ENCODE peak calls at places on chromosomes 4 and X, in ten cellular contexts. M is GM06990, D is kidney epithelial cell, P is cardiac muscle cell, J is lower lobe of right lung, Y is breast epithelium, I is astrocyte, K is heart right ventricle, L is osteoblast, X is A673. A is an unnamed sample.

GRCh38 chr4:174241162-174241561 is 42.3 kb downstream of the FBXO8 start:
- DNase-seq in K (no peak), X (no peak), P (no peak), L (no peak), D (no peak), M (no peak), Y (no peak), I (no peak), J (no peak), A (no peak)

GRCh38 chrX:77347572-77347971 is 99.6 kb upstream of the FGF16 start:
- DNase-seq in L (no peak), D (no peak), X (no peak), K (no peak), M (no peak), J (no peak), Y (no peak), I (peak; percentile 5), P (no peak), A (no peak)

GRCh38 chrX:154827624-154828408 is 6.6 kb downstream of the SMIM9 start:
- DNase-seq in X (no peak), P (no peak), M (no peak), I (no peak), D (no peak), K (no peak), J (no peak), Y (no peak), L (no peak), A (no peak)

GRCh38 chr4:91258326-91258725 is 1045.4 kb upstream of the GRID2 start:
- DNase-seq in Y (no peak), P (no peak), D (no peak), L (peak; percentile 5), K (no peak), J (no peak), I (no peak), M (no peak), X (no peak), A (no peak)

GRCh38 chr4:25723409-25723808 is 67.8 kb downstream of the SLC34A2 start:
- DNase-seq in X (no peak), Y (no peak), K (no peak), P (peak; percentile 16), D (no peak), I (peak; percentile 10), J (no peak), M (no peak), L (no peak), A (no peak)

GRCh38 chr4:169383724-169384123 is 113.0 kb upstream of the SH3RF1 start:
- DNase-seq in P (peak; percentile 80), D (peak; percentile 32), I (peak; percentile 99), J (no peak), X (no peak), L (peak; percentile 83), M (no peak), K (no peak), Y (no peak), A (peak; percentile 87)

GRCh38 chr4:107721436-107722090 is 1.5 kb upstream of the PAPSS1 start:
- DNase-seq in I (no peak), L (no peak), X (no peak), J (no peak), M (peak; percentile 50), K (peak; percentile 21), Y (no peak), D (no peak), P (no peak), A (no peak)

GRCh38 chr4:40478215-40478614 is 143.1 kb downstream of the CHRNA9 start:
- DNase-seq in J (no peak), L (no peak), D (no peak), P (no peak), K (no peak), I (no peak), M (no peak), X (no peak), Y (no peak), A (no peak)

GRCh38 chr4:154503598-154503997 is 12.0 kb upstream of the DCHS2 start:
- DNase-seq in P (peak; percentile 31), J (no peak), L (no peak), Y (no peak), X (peak; percentile 37), I (peak; percentile 8), M (no peak), K (no peak), D (no peak), A (no peak)

GRCh38 chr4:2888826-2889225 is 45.2 kb downstream of the ADD1 start:
- DNase-seq in P (no peak), I (no peak), X (no peak), J (no peak), Y (no peak), L (no peak), K (no peak), M (no peak), D (no peak), A (no peak)

GRCh38 chr4:150211821-150212445 is 133.7 kb downstream of the DCLK2 start:
- DNase-seq in L (no peak), J (no peak), X (no peak), M (no peak), Y (no peak), I (no peak), D (no peak), P (no peak), K (no peak), A (peak; percentile 92)

GRCh38 chrX:13898603-13899002 is 81.7 kb upstream of the GPM6B start:
- DNase-seq in Y (no peak), I (no peak), D (no peak), X (no peak), L (no peak), K (no peak), M (no peak), J (no peak), P (no peak), A (no peak)

GRCh38 chr4:102638621-102639020 is 122.1 kb downstream of the MANBA start:
- DNase-seq in K (no peak), D (no peak), P (peak; percentile 22), X (no peak), M (no peak), I (peak; percentile 35), J (no peak), Y (no peak), L (peak; percentile 3), A (no peak)

GRCh38 chrX:12956704-12957541 is 18.0 kb upstream of the TMSB4X start:
- DNase-seq in L (peak; percentile 74), X (peak; percentile 70), M (peak; percentile 79), D (no peak), Y (no peak), I (peak; percentile 61), P (peak; percentile 56), K (no peak), J (no peak), A (no peak)

GRCh38 chrX:47187106-47187677 is 6.4 kb upstream of the UBA1 start:
- DNase-seq in L (peak; percentile 49), Y (no peak), I (no peak), D (no peak), X (no peak), K (no peak), P (no peak), J (no peak), M (no peak), A (no peak)

GRCh38 chr4:40672528-40673522 is 43.2 kb upstream of the RBM47 start:
- DNase-seq in X (peak; percentile 91), K (no peak), Y (no peak), D (peak; percentile 99), P (peak; percentile 99), I (peak; percentile 100), M (peak; percentile 61), L (peak; percentile 96), J (peak; percentile 62), A (peak; percentile 87)

GRCh38 chrX:132470830-132471229 is 18.0 kb downstream of the MBNL3 start:
- DNase-seq in P (no peak), I (no peak), X (no peak), D (no peak), L (no peak), J (no peak), Y (no peak), M (no peak), K (no peak), A (no peak)

GRCh38 chr4:165768281-165768680 is 104.8 kb upstream of the TLL1 start:
- DNase-seq in K (no peak), D (no peak), X (no peak), I (no peak), P (no peak), J (no peak), L (no peak), M (no peak), Y (no peak), A (no peak)

GRCh38 chr4:112348488-112349158 is 51.5 kb downstream of the ALPK1 start:
- DNase-seq in I (peak; percentile 53), P (peak; percentile 82), J (no peak), L (peak; percentile 75), Y (peak; percentile 67), X (peak; percentile 63), D (peak; percentile 12), M (no peak), K (peak; percentile 69), A (peak; percentile 68)
- H3K4me3 ChIP-seq in I (peak overlapping the region; percentile 20), P (no peak overlapping the region), J (no peak overlapping the region), L (no peak overlapping the region), Y (no peak overlapping the region), X (no peak overlapping the region), D (no peak overlapping the region), M (no peak overlapping the region), K (no peak overlapping the region), A (no peak overlapping the region)

GRCh38 chr4:145231906-145232700 is 51.7 kb upstream of the OTUD4 start:
- DNase-seq in D (no peak), I (peak; percentile 79), K (no peak), X (no peak), M (no peak), P (peak; percentile 62), Y (no peak), L (peak; percentile 88), J (no peak), A (no peak)
- H3K27me3 ChIP-seq in D (no peaks in the 10 kb centered on the region), I (no peaks in the 10 kb centered on the region), K (no peaks in the 10 kb centered on the region), X (no peaks in the 10 kb centered on the region), M (no peaks in the 10 kb centered on the region), P (no peaks in the 10 kb centered on the region), Y (no peaks in the 10 kb centered on the region), L (no peaks in the 10 kb centered on the region), J (no peaks in the 10 kb centered on the region), A (no peaks in the 10 kb centered on the region)

DNA sequence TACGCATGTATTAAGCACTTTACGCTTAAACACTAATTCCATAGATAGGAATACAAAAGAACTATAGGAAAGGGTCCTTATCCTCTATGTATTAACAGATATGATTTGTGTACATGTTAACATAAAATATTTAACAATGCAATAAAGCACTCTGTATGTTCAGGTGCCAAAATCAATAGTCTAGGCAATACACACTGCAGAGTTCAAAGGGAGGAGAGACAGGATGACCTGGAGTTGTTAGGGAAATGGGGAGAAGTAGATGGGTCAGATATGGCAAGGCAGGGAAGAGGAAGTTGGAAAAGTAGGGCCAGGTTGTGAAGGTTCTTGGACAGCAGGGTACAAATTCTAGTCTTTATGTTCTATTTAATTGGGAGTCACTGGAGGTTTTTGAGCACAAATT is 2.9 kb downstream of the SGCB start:
- DNase-seq in I (no peak), X (no peak), J (no peak), Y (no peak), D (no peak), P (no peak), L (no peak), K (no peak), M (no peak), A (no peak)
- H3K4me3 ChIP-seq in I (no peak overlapping the region), X (no peak overlapping the region), J (no peak overlapping the region), Y (no peak overlapping the region), D (no peak overlapping the region), P (no peak overlapping the region), L (no peak overlapping the region), K (no peak overlapping the region), M (no peak overlapping the region), A (no peak overlapping the region)

GRCh38 chrX:111779582-111779981 is 96.4 kb upstream of the TRPC5OS start:
- DNase-seq in D (no peak), Y (no peak), L (no peak), X (no peak), I (no peak), K (no peak), P (no peak), J (no peak), M (no peak), A (no peak)

GRCh38 chrX:111784667-111785066 is 91.3 kb upstream of the TRPC5OS start:
- DNase-seq in P (no peak), L (no peak), X (no peak), Y (no peak), D (no peak), J (no peak), I (no peak), M (no peak), K (no peak), A (no peak)
- H3K27me3 ChIP-seq in P (no peaks in the 10 kb centered on the region), L (peaks cover 4% of the 10 kb centered on the region), X (no peaks in the 10 kb centered on the region), Y (no peaks in the 10 kb centered on the region), D (no peaks in the 10 kb centered on the region), J (no peaks in the 10 kb centered on the region), I (no peaks in the 10 kb centered on the region), M (no peaks in the 10 kb centered on the region), K (no peaks in the 10 kb centered on the region), A (no peaks in the 10 kb centered on the region)

A was measured in BJ.